ENCODE peak calls at places on chromosomes 5 and 9, in four cellular contexts. One of them, this sample, is unnamed.

GRCh38 chr9:132505961-132506691 is 76.3 kb upstream of the BARHL1 start:
- DNase-seq in endothelial cell of umbilical vein: no peak
- DNase-seq in spleen: peak
- DNase-seq in Panc1: no peak
- DNase-seq in this sample: no peak

GRCh38 chr9:119811030-119811429 is 441.8 kb upstream of the BRINP1 start:
- DNase-seq in endothelial cell of umbilical vein: no peak
- DNase-seq in spleen: no peak
- DNase-seq in Panc1: no peak
- DNase-seq in this sample: no peak

GRCh38 chr9:91427873-91428272 is 4.2 kb upstream of the NFIL3 start:
- DNase-seq in spleen: no peak
- DNase-seq in endothelial cell of umbilical vein: peak
- DNase-seq in Panc1: no peak
- DNase-seq in this sample: no peak

GRCh38 chr9:3525088-3525835 is 539 bp downstream of the RFX3 start:
- DNase-seq in spleen: peak
- DNase-seq in endothelial cell of umbilical vein: peak
- DNase-seq in Panc1: no peak
- DNase-seq in this sample: no peak

GRCh38 chr5:2887401-2888348 is 136.2 kb upstream of the IRX2 start:
- DNase-seq in spleen: peak
- DNase-seq in endothelial cell of umbilical vein: no peak
- DNase-seq in Panc1: no peak
- DNase-seq in this sample: no peak

GRCh38 chr9:114035845-114036785 is 42.0 kb downstream of the AMBP start:
- DNase-seq in endothelial cell of umbilical vein: no peak
- DNase-seq in spleen: peak
- DNase-seq in Panc1: no peak
- DNase-seq in this sample: no peak

GRCh38 chr5:166722939-166723338 is 1568.5 kb upstream of the WWC1 start:
- DNase-seq in endothelial cell of umbilical vein: no peak
- DNase-seq in Panc1: peak
- DNase-seq in spleen: no peak
- DNase-seq in this sample: no peak

GRCh38 chr5:148913985-148914421 is 87.6 kb downstream of the ADRB2 start:
- DNase-seq in endothelial cell of umbilical vein: peak
- DNase-seq in spleen: no peak
- DNase-seq in Panc1: no peak
- DNase-seq in this sample: no peak

GRCh38 chr5:111997308-111998159 is 240.5 kb upstream of the NREP start:
- DNase-seq in spleen: no peak
- DNase-seq in Panc1: peak
- DNase-seq in endothelial cell of umbilical vein: no peak
- DNase-seq in this sample: no peak

GRCh38 chr9:88923653-88924284 is 67.5 kb upstream of the S1PR3 start:
- DNase-seq in endothelial cell of umbilical vein: no peak
- DNase-seq in Panc1: no peak
- DNase-seq in spleen: peak
- DNase-seq in this sample: no peak

GRCh38 chr5:149452007-149452664 is 73.0 kb upstream of the IL17B start:
- DNase-seq in Panc1: no peak
- DNase-seq in spleen: no peak
- DNase-seq in endothelial cell of umbilical vein: peak
- DNase-seq in this sample: no peak

GRCh38 chr9:95989304-95989703 is 113.8 kb downstream of the ERCC6L2 start:
- DNase-seq in endothelial cell of umbilical vein: no peak
- DNase-seq in spleen: no peak
- DNase-seq in Panc1: no peak
- DNase-seq in this sample: no peak

GRCh38 chr5:117249086-117249815 is 674.6 kb upstream of the SEMA6A start:
- DNase-seq in Panc1: no peak
- DNase-seq in spleen: no peak
- DNase-seq in endothelial cell of umbilical vein: no peak
- DNase-seq in this sample: no peak

GRCh38 chr5:16707869-16708192 is 91.0 kb upstream of the RETREG1 start:
- DNase-seq in Panc1: no peak
- DNase-seq in spleen: no peak
- DNase-seq in endothelial cell of umbilical vein: no peak
- DNase-seq in this sample: no peak

GRCh38 chr9:23278566-23278965 is 547.5 kb downstream of the ELAVL2 start:
- DNase-seq in endothelial cell of umbilical vein: no peak
- DNase-seq in spleen: no peak
- DNase-seq in Panc1: no peak
- DNase-seq in this sample: no peak

GRCh38 chr5:139043127-139043905 is 154.9 kb downstream of the SIL1 start:
- DNase-seq in spleen: no peak
- DNase-seq in Panc1: no peak
- DNase-seq in endothelial cell of umbilical vein: no peak
- DNase-seq in this sample: no peak

GRCh38 chr5:97425511-97425910 is 242.5 kb upstream of the RIOK2 start:
- DNase-seq in spleen: peak
- DNase-seq in endothelial cell of umbilical vein: peak
- DNase-seq in Panc1: no peak
- DNase-seq in this sample: no peak

GRCh38 chr5:33565304-33565703 is 124.5 kb downstream of the TARS1 start:
- DNase-seq in spleen: no peak
- DNase-seq in endothelial cell of umbilical vein: no peak
- DNase-seq in Panc1: no peak
- DNase-seq in this sample: no peak

GRCh38 chr5:1643651-1644392 is 120.1 kb upstream of the LPCAT1 start:
- DNase-seq in spleen: peak
- DNase-seq in Panc1: no peak
- DNase-seq in endothelial cell of umbilical vein: no peak
- DNase-seq in this sample: no peak

GRCh38 chr5:81545911-81546310 is 152.0 kb upstream of the ACOT12 start:
- DNase-seq in spleen: no peak
- DNase-seq in endothelial cell of umbilical vein: no peak
- DNase-seq in Panc1: no peak
- DNase-seq in this sample: no peak

GRCh38 chr9:100756217-100756616 is 178.3 kb downstream of the CAVIN4 start:
- DNase-seq in spleen: no peak
- DNase-seq in endothelial cell of umbilical vein: no peak
- DNase-seq in Panc1: no peak
- DNase-seq in this sample: no peak

GRCh38 chr9:1115370-1115769 is 65.2 kb downstream of the DMRT2 start:
- DNase-seq in endothelial cell of umbilical vein: no peak
- DNase-seq in spleen: no peak
- DNase-seq in Panc1: no peak
- DNase-seq in this sample: no peak

GRCh38 chr9:133368249-133368881 is 7.5 kb downstream of the SURF4 start:
- DNase-seq in Panc1: no peak
- DNase-seq in spleen: no peak
- DNase-seq in endothelial cell of umbilical vein: peak
- DNase-seq in this sample: no peak

GRCh38 chr5:149388498-149389190 is 9.6 kb upstream of the IL17B start:
- DNase-seq in spleen: no peak
- DNase-seq in Panc1: no peak
- DNase-seq in endothelial cell of umbilical vein: no peak
- DNase-seq in this sample: no peak

GRCh38 chr5:175797521-175798038 is 73.8 kb upstream of the CPLX2 start:
- DNase-seq in endothelial cell of umbilical vein: no peak
- DNase-seq in Panc1: no peak
- DNase-seq in spleen: no peak
- DNase-seq in this sample: no peak

GRCh38 chr9:13213337-13213736 is 66.2 kb downstream of the MPDZ start:
- DNase-seq in Panc1: no peak
- DNase-seq in endothelial cell of umbilical vein: peak
- DNase-seq in spleen: no peak
- DNase-seq in this sample: peak

GRCh38 chr9:121388140-121388925 is 18.3 kb upstream of the STOM start:
- DNase-seq in Panc1: no peak
- DNase-seq in spleen: no peak
- DNase-seq in endothelial cell of umbilical vein: no peak
- DNase-seq in this sample: no peak

GRCh38 chr5:56206126-56206525 is 27.0 kb downstream of the ANKRD55 start:
- DNase-seq in Panc1: no peak
- DNase-seq in spleen: no peak
- DNase-seq in endothelial cell of umbilical vein: peak
- DNase-seq in this sample: no peak

GRCh38 chr5:124645396-124645795 is 101.0 kb downstream of the ZNF608 start:
- DNase-seq in Panc1: no peak
- DNase-seq in spleen: no peak
- DNase-seq in endothelial cell of umbilical vein: no peak
- DNase-seq in this sample: no peak

GRCh38 chr9:133694686-133695085 is 43.5 kb downstream of the SARDH start:
- DNase-seq in endothelial cell of umbilical vein: no peak
- DNase-seq in Panc1: no peak
- DNase-seq in spleen: no peak
- DNase-seq in this sample: no peak

GRCh38 chr5:54740141-54740540 is 222.6 kb downstream of the SNX18 start:
- DNase-seq in endothelial cell of umbilical vein: no peak
- DNase-seq in Panc1: no peak
- DNase-seq in spleen: no peak
- DNase-seq in this sample: no peak

GRCh38 chr9:36603006-36603405 is 30.3 kb downstream of the MELK start:
- DNase-seq in endothelial cell of umbilical vein: no peak
- DNase-seq in Panc1: no peak
- DNase-seq in spleen: no peak
- DNase-seq in this sample: no peak

GRCh38 chr5:14706615-14707021 is 42.1 kb downstream of the OTULIN start:
- DNase-seq in endothelial cell of umbilical vein: peak
- DNase-seq in spleen: no peak
- DNase-seq in Panc1: no peak
- DNase-seq in this sample: no peak

GRCh38 chr9:90805006-90805993 is 3.7 kb downstream of the SYK start:
- DNase-seq in Panc1: no peak
- DNase-seq in endothelial cell of umbilical vein: no peak
- DNase-seq in spleen: no peak
- DNase-seq in this sample: no peak

GRCh38 chr5:95955996-95956899 is 5.4 kb downstream of the ELL2 start:
- DNase-seq in Panc1: no peak
- DNase-seq in spleen: no peak
- DNase-seq in endothelial cell of umbilical vein: peak
- DNase-seq in this sample: no peak

GRCh38 chr9:23798325-23798724 is 27.7 kb downstream of the ELAVL2 start:
- DNase-seq in spleen: no peak
- DNase-seq in Panc1: no peak
- DNase-seq in endothelial cell of umbilical vein: no peak
- DNase-seq in this sample: no peak

GRCh38 chr5:66889524-66889923 is 293.3 kb downstream of the MAST4 start:
- DNase-seq in endothelial cell of umbilical vein: no peak
- DNase-seq in spleen: no peak
- DNase-seq in Panc1: no peak
- DNase-seq in this sample: no peak
- H3K27ac ChIP-seq in endothelial cell of umbilical vein: no peak
- H3K27ac ChIP-seq in spleen: no peak
- H3K27ac ChIP-seq in Panc1: no peak
- H3K27ac ChIP-seq in this sample: no peak

GRCh38 chr5:157930710-157931109 is 71.8 kb upstream of the CLINT1 start:
- DNase-seq in endothelial cell of umbilical vein: peak
- DNase-seq in spleen: no peak
- DNase-seq in Panc1: no peak
- DNase-seq in this sample: no peak
- TF ChIP-seq POLR2AphosphoS5 in endothelial cell of umbilical vein: no peak
- TF ChIP-seq POLR2AphosphoS5 in spleen: no peak
- TF ChIP-seq POLR2AphosphoS5 in Panc1: no peak
- TF ChIP-seq POLR2AphosphoS5 in this sample: no peak

GRCh38 chr5:132734687-132735086 is 2.7 kb downstream of the KIF3A start:
- DNase-seq in spleen: no peak
- DNase-seq in endothelial cell of umbilical vein: no peak
- DNase-seq in Panc1: no peak
- DNase-seq in this sample: no peak

GRCh38 chr5:132742158-132742557 is 4.8 kb upstream of the KIF3A start:
- DNase-seq in spleen: no peak
- DNase-seq in Panc1: no peak
- DNase-seq in endothelial cell of umbilical vein: no peak
- DNase-seq in this sample: no peak

GRCh38 chr5:132739232-132739631 is 1.9 kb upstream of the KIF3A start:
- DNase-seq in spleen: no peak
- DNase-seq in endothelial cell of umbilical vein: no peak
- DNase-seq in Panc1: no peak
- DNase-seq in this sample: no peak

GRCh38 chr5:132736853-132737833 is at the start of gene KIF3A:
- DNase-seq in spleen: peak
- DNase-seq in endothelial cell of umbilical vein: peak
- DNase-seq in Panc1: peak
- DNase-seq in this sample: peak

GRCh38 chr5:132737982-132738770 is 830 bp upstream of the KIF3A start:
- DNase-seq in Panc1: no peak
- DNase-seq in spleen: no peak
- DNase-seq in endothelial cell of umbilical vein: no peak
- DNase-seq in this sample: no peak
- H3K27ac ChIP-seq in Panc1: peak
- H3K27ac ChIP-seq in spleen: no peak
- H3K27ac ChIP-seq in endothelial cell of umbilical vein: no peak
- H3K27ac ChIP-seq in this sample: no peak

DNA sequence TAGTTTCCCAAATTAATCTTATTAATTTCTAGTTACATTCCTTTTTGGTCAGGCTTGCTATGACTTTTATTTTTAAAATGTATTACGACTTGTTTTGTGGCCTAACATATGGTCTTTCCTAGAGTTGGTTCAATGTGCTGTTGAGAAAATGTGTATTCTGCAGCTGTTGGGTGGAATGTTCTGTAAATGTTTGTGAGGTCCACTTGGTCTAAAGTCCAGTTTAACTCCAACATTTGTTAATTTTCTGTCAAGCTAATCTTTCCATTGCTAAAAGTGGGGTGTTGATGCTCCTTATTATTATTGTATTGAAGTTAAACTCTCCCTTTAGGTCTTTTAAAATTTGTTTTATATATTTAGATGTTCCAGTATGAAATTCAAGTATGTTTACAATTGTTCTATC is 1010.8 kb upstream of the EDIL3 start:
- DNase-seq in endothelial cell of umbilical vein: no peak
- DNase-seq in Panc1: no peak
- DNase-seq in spleen: no peak
- DNase-seq in this sample: no peak
- TF ChIP-seq POLR2AphosphoS5 in endothelial cell of umbilical vein: no peak
- TF ChIP-seq POLR2AphosphoS5 in Panc1: no peak
- TF ChIP-seq POLR2AphosphoS5 in spleen: no peak
- TF ChIP-seq POLR2AphosphoS5 in this sample: no peak

GRCh38 chr5:151408633-151409243 is 38.7 kb upstream of the SLC36A1 start:
- DNase-seq in endothelial cell of umbilical vein: no peak
- DNase-seq in spleen: no peak
- DNase-seq in Panc1: no peak
- DNase-seq in this sample: no peak
- H3K27ac ChIP-seq in endothelial cell of umbilical vein: no peak
- H3K27ac ChIP-seq in spleen: no peak
- H3K27ac ChIP-seq in Panc1: no peak
- H3K27ac ChIP-seq in this sample: no peak